ENCODE peak calls at places on chromosomes 11 and 22, in six cellular contexts. M, D, A, W, F and Z are unnamed samples.

GRCh38 chr11:36376888-36377758 is 81.0 kb downstream of the PRR5L start:
- DNase-seq in W (no peak), D (no peak), M (peak), A (no peak), F (peak), Z (peak)

GRCh38 chr22:37059876-37060449 is 8.4 kb downstream of the KCTD17 start:
- DNase-seq in D (no peak), M (no peak), W (no peak), A (no peak), F (no peak), Z (no peak)

GRCh38 chr22:33524511-33525270 is 395.6 kb downstream of the LARGE1 start:
- DNase-seq in W (no peak), A (no peak), D (no peak), F (no peak), M (no peak), Z (no peak)

GRCh38 chr22:38298312-38299000 is 18.8 kb downstream of the CSNK1E start:
- DNase-seq in W (no peak), M (peak), A (no peak), D (peak), F (peak), Z (no peak)

GRCh38 chr11:69501891-69502860 is 20.7 kb downstream of the LINC01488 start:
- DNase-seq in F (no peak), D (no peak), A (no peak), W (no peak), M (no peak), Z (no peak)

GRCh38 chr11:17687946-17688670 is 31.3 kb upstream of the MYOD1 start:
- DNase-seq in M (no peak), F (no peak), D (no peak), W (no peak), A (no peak), Z (no peak)

GRCh38 chr22:27438271-27438980 is 363.1 kb downstream of the MN1 start:
- DNase-seq in D (no peak), M (peak), F (peak), W (no peak), A (no peak), Z (no peak)

GRCh38 chr11:124172076-124172475 is 11.1 kb upstream of the OR10D3 start:
- DNase-seq in D (no peak), W (no peak), F (no peak), A (no peak), M (no peak), Z (no peak)

DNA sequence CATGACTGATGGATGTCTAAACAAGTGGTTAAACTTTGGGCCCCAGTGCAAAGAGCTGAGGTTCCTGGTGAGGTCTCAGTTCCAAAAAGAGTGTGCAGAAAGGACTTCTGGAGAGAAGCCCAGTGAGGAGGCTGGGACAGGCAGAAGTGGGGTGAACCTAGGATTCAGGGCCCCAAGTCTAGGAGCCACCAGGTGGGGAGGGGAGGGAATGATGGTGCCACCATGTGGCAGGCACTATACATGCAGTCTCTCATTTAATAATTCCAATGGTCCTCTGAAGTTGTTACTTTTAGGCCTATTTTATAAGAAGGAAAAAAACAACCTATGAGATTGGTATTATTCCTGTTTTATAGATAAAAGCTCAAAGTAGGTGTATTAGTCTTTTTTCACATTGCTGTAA is 102.0 kb downstream of the INSC start:
- DNase-seq in A (no peak), F (peak), M (peak), W (no peak), D (peak), Z (no peak)
- TF ChIP-seq CTCF in A (peak), F (peak), M (peak), W (peak), D (peak), Z (peak)

GRCh38 chr22:25569983-25570382 is 5.5 kb downstream of the GRK3 start:
- DNase-seq in W (no peak), A (no peak), M (no peak), D (peak), F (no peak), Z (peak)

GRCh38 chr22:25564979-25565677 is 653 bp downstream of the GRK3 start:
- DNase-seq in W (no peak), F (peak), D (peak), A (no peak), M (peak), Z (peak)

GRCh38 chr22:25564320-25564978 is at the start of gene GRK3:
- DNase-seq in M (peak), D (peak), W (no peak), F (peak), A (no peak), Z (peak)

GRCh38 chr22:25566812-25567211 is 2.3 kb downstream of the GRK3 start:
- DNase-seq in M (no peak), F (no peak), A (no peak), W (no peak), D (peak), Z (peak)

GRCh38 chr22:25567305-25567704 is 2.8 kb downstream of the GRK3 start:
- DNase-seq in W (no peak), F (no peak), D (peak), M (peak), A (no peak), Z (peak)
- TF ChIP-seq CTCF in W (no peak), F (no peak), D (no peak), M (no peak), A (peak), Z (peak)

GRCh38 chr11:61580292-61580888 is 486 bp downstream of the SYT7 start:
- DNase-seq in F (no peak), W (no peak), D (no peak), A (no peak), M (no peak), Z (no peak)
- TF ChIP-seq CTCF in F (no peak), W (no peak), D (no peak), A (no peak), M (no peak), Z (no peak)

DNA sequence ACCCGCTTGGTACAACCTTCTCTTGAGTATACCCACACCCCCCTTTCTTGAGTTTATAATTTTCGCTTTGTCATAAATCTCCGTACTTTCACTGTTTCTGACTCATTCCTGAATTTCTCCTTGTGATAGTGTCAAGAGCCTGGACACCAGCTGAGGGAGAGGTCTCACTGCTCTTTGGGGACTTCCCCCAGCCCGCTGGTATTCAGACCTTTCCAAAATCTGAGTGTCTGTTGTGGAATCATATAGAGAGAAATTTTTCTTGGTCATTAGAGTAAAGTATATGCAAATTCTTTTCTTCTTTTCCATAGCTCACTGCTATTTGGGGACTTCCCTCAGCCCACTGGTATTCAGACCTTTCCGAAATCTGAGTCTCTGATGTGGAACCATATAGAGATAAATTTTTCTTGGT is 55.3 kb downstream of the MTMR3 start:
- DNase-seq in F (peak), M (no peak), D (peak), W (no peak), A (peak), Z (peak)
- TF ChIP-seq CTCF in F (no peak), M (no peak), D (no peak), W (no peak), A (no peak), Z (no peak)

DNA sequence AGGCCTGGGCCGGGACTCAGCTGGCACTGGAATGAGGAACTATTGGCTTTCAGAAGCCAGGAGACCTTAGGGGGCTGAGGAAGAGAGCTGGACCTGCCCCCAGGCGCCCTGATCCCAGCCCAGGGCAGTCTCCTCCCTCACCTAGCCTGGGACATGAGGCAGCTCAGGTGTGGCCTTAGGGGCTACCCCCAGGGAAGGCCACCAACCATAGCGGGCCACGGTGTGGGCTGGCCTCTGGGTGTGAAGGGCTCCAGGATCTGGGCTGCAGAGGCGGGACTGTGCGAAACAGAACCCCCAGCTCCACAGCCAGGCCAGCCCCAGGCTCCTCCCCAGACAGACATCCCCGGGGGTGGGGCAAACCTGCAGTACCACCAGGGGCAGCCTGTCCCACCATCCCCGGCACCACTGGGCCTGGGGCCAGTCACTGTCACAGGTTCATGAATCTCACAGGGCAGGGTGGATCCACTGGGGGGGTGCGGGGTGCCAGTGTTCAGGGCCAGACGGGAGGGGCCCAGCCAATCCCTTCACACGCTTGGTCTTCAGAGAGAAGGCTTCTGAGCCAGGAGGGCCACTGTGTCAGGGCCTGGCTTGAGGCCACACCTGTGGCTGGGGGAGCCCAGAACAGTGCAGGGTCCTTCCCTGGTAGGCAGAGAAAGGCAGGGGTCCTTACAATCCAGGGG is 3.5 kb downstream of the PLXNB2 start:
- DNase-seq in M (peak), W (no peak), F (no peak), A (no peak), D (no peak), Z (no peak)
- TF ChIP-seq CTCF in M (no peak), W (no peak), F (no peak), A (no peak), D (no peak), Z (peak)

GRCh38 chr11:60208951-60209350 is 26.1 kb upstream of the MS4A6A start:
- DNase-seq in M (no peak), F (no peak), W (no peak), A (no peak), D (no peak), Z (no peak)
- TF ChIP-seq CTCF in M (no peak), F (no peak), W (no peak), A (no peak), D (no peak), Z (no peak)

DNA sequence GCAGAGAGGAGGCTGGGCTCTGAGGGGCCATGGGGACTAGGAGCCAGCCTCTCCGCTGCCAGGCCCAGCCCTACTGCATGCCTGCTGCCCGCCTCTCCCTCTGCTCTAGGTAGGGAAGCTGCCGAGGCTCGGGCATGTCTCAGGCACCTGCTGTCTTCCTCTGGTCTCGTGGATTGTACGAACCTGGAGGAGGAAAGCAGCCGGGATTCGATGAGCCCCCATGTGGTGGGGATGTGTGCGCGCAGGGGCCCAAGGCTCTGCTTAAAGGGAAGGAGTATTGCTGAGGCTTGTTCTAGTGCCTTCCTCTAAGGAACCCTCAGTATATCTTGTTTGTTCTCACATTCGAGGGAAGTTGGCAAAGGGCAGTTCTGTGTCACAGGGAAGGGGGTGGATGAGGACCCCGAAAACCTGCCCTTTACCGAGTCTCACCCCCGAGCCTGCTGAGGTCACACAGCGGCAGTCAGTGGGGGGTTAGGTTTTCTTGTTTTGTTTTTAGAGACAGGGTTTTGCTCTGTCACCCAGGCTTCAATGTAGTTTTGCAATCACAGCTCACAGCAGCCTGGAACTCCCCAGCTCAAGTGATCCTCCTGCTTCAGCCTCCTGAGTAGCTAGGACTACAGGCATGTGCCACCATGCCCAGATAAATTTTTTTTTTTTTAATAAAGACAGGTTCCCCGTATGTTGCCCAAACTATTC is 21.3 kb downstream of the DAGLA start:
- DNase-seq in A (no peak), F (peak), W (no peak), M (peak), D (no peak), Z (no peak)
- TF ChIP-seq CTCF in A (no peak), F (peak), W (peak), M (no peak), D (no peak), Z (peak)

GRCh38 chr11:117143390-117143789 is 697 bp upstream of the PAFAH1B2 start:
- DNase-seq in A (no peak), M (peak), W (no peak), F (peak), D (peak), Z (no peak)

GRCh38 chr11:117146521-117146920 is 2.4 kb downstream of the PAFAH1B2 start:
- DNase-seq in D (no peak), W (no peak), A (no peak), F (peak), M (peak), Z (no peak)

GRCh38 chr11:117143871-117144476 is at the start of gene PAFAH1B2:
- DNase-seq in F (peak), M (peak), A (peak), D (peak), W (peak), Z (peak)

GRCh38 chr11:117144477-117145392 is 648 bp downstream of the PAFAH1B2 start:
- DNase-seq in W (no peak), M (peak), F (peak), D (peak), A (no peak), Z (peak)

GRCh38 chr11:117145393-117145761 is 1.3 kb downstream of the PAFAH1B2 start:
- DNase-seq in F (peak), D (peak), M (peak), W (no peak), A (no peak), Z (no peak)
- TF ChIP-seq CTCF in F (peak), D (peak), M (no peak), W (peak), A (no peak), Z (no peak)

DNA sequence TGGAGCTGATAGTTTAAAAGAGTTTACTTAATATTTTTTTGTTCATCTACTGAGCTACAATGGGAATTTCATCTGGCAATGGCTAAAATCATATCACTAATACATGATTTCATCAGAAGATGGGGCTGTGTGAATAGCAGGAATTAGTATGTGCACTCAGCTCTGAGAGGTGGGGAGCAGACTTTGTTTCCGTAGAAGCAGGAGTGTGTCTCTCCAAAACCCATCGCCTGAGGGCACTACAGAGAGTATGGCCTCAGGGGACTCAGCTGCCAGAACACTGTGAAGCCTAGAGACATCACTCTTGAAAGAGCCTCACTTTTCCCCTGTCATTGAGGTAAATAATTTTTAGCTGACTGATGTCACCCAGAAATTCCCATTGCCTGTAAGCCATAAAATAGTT is 261.4 kb upstream of the ISX start:
- DNase-seq in W (no peak), M (no peak), F (no peak), A (no peak), D (peak), Z (no peak)
- TF ChIP-seq CTCF in W (no peak), M (no peak), F (no peak), A (no peak), D (peak), Z (no peak)